ENCODE peak calls at places on chromosomes 1 and 21, in eight cellular contexts. F is cardiac fibroblast, R is AG04450, M is GM12865, A is gastrocnemius medialis, C is ascending aorta, I is right atrium auricular region, E is body of pancreas. Y is an unnamed sample.

GRCh38 chr1:19032413-19032695 is 75.9 kb upstream of the IFFO2 start:
- DNase-seq in F (no peak), R (no peak), M (no peak), A (no peak), C (no peak), I (no peak), E (no peak), Y (no peak)

GRCh38 chr1:60867782-60868181 is 214.6 kb upstream of the NFIA start:
- DNase-seq in F (no peak), R (no peak), M (no peak), A (no peak), C (no peak), I (no peak), E (no peak), Y (no peak)

GRCh38 chr1:223223091-223223995 is 80.3 kb upstream of the TLR5 start:
- DNase-seq in F (no peak), R (no peak), M (no peak), A (no peak), C (no peak), I (no peak), E (no peak), Y (no peak)

GRCh38 chr1:159647616-159648015 is 60.0 kb downstream of the APCS start:
- DNase-seq in F (peak), R (no peak), M (no peak), A (no peak), C (no peak), I (no peak), E (no peak), Y (no peak)

GRCh38 chr1:21574464-21575151 is 65.4 kb downstream of the ALPL start:
- DNase-seq in F (peak), R (no peak), M (no peak), A (peak), C (no peak), I (peak), E (no peak), Y (no peak)

GRCh38 chr1:230120949-230121381 is 53.9 kb downstream of the GALNT2 start:
- DNase-seq in F (peak), R (no peak), M (peak), A (no peak), C (no peak), I (no peak), E (no peak), Y (no peak)

GRCh38 chr1:46302091-46303037 is 1.1 kb downstream of the LRRC41 start:
- DNase-seq in F (peak), R (no peak), M (peak), A (peak), C (no peak), I (no peak), E (peak), Y (no peak)

GRCh38 chr1:187624812-187625542 is 796.2 kb downstream of the PLA2G4A start:
- DNase-seq in F (peak), R (no peak), M (no peak), A (no peak), C (no peak), I (no peak), E (no peak), Y (no peak)

GRCh38 chr1:235073968-235074334 is 54.7 kb downstream of the TOMM20 start:
- DNase-seq in F (no peak), R (no peak), M (peak), A (no peak), C (no peak), I (no peak), E (peak), Y (no peak)

GRCh38 chr21:41605178-41605933 is 97.4 kb upstream of the TMPRSS2 start:
- DNase-seq in F (no peak), R (no peak), M (no peak), A (no peak), C (no peak), I (no peak), E (peak), Y (no peak)

GRCh38 chr1:48858200-48858599 is 81.5 kb upstream of the BEND5 start:
- DNase-seq in F (peak), R (no peak), M (no peak), A (no peak), C (no peak), I (no peak), E (no peak), Y (no peak)

GRCh38 chr1:115052454-115053083 is 22.9 kb downstream of the TSHB start:
- DNase-seq in F (peak), R (no peak), M (peak), A (no peak), C (no peak), I (no peak), E (peak), Y (peak)

GRCh38 chr1:108082741-108083562 is 117.2 kb downstream of the SLC25A24 start:
- DNase-seq in F (no peak), R (no peak), M (no peak), A (no peak), C (no peak), I (no peak), E (no peak), Y (no peak)

GRCh38 chr1:73839922-73840321 is 358.1 kb downstream of the LRRIQ3 start:
- DNase-seq in F (peak), R (no peak), M (peak), A (no peak), C (no peak), I (no peak), E (no peak), Y (no peak)

GRCh38 chr21:33279330-33279820 is 13.2 kb downstream of the IL10RB start:
- DNase-seq in F (no peak), R (no peak), M (no peak), A (no peak), C (no peak), I (no peak), E (no peak), Y (no peak)

GRCh38 chr1:245571872-245572294 is 417.1 kb downstream of the KIF26B start:
- DNase-seq in F (no peak), R (no peak), M (no peak), A (no peak), C (no peak), I (no peak), E (no peak), Y (no peak)

GRCh38 chr21:37193006-37193405 is 74.1 kb downstream of the VPS26C start:
- DNase-seq in F (no peak), R (no peak), M (no peak), A (no peak), C (no peak), I (no peak), E (no peak), Y (no peak)

GRCh38 chr21:28580585-28580984 is 412.1 kb downstream of the LTN1 start:
- DNase-seq in F (no peak), R (no peak), M (no peak), A (no peak), C (no peak), I (no peak), E (no peak), Y (no peak)

GRCh38 chr21:36630485-36631206 is 68.3 kb upstream of the SIM2 start:
- DNase-seq in F (peak), R (no peak), M (peak), A (peak), C (no peak), I (no peak), E (peak), Y (peak)

GRCh38 chr1:218371927-218372672 is 27.0 kb downstream of the TGFB2 start:
- DNase-seq in F (peak), R (no peak), M (no peak), A (no peak), C (no peak), I (no peak), E (no peak), Y (no peak)

GRCh38 chr1:203871114-203871875 is 9.9 kb downstream of the SNRPE start:
- DNase-seq in F (peak), R (peak), M (peak), A (no peak), C (no peak), I (no peak), E (peak), Y (no peak)

GRCh38 chr1:100147875-100148274 is 14.9 kb downstream of the TRMT13 start:
- DNase-seq in F (no peak), R (no peak), M (no peak), A (no peak), C (no peak), I (no peak), E (no peak), Y (no peak)

DNA sequence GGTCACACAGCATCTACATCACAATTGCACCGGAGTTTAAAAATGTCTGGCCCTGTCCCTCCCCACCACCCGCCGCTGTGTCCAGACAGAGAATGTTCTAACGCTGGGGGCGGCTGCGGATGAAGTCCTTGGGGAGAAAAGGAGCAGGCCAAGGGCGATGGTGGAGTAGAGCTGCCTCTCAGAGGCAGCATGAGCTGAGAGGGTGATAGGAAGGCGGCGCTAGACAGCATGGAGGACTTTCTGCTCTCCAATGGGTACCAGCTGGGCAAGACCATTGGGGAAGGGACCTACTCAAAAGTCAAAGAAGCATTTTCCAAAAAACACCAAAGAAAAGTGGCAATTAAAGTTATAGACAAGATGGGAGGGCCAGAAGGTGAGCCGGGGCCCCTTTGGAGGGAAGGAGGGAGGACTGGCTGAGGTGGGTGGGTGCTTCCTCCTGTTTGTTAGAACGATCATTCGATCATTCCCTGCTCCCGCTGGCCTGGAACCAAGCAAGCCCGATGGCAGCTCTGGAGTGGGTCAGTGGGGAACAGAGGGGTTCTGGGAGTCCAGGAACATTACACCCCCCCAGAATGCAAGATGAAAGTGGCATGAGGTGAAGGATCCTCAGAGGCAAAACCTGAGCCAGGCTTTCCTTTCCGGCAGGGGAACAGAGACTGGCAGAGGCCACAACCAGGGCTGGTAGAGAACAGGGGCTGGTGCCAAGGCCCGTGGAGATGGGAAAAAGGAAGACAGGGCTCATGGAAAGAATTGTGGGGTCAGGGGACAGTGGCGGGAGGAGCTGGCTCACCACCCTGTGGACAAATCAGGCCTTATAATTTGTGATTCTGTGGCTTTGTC is at the start of the genes FAM229A and TSSK3:
- DNase-seq in F (no peak), R (no peak), M (no peak), A (no peak), C (no peak), I (no peak), E (no peak), Y (no peak)
- H3K4me3 ChIP-seq in F (peak), R (peak), M (peak), A (peak), C (peak), I (peak), E (no peak), Y (no peak)

DNA sequence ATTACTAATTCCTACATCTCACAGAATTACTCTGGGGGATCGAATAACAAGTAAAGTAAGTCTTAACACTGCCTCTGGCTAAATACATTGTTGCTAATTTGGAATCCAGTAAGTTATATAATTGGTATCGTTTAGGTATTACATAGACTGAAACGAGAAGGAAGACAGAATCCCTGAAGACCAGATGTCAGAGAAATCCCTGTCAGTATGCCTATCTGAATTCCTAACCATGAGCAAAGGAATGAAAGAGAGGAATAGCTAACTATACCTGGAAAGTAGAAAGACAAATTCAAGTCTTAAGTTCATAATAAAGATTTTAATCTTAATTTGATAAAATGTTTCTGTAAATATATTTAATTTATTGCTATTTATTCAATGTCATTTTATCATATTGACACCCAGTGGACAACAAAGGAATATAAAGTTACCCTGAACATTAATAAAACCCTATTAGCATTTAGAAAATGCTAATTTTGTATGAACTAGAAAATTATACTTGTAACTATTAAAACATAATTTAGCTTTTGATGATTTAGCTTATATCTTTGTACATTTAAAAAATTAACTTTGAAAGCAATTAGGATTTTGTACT is 11.4 kb downstream of the DEPDC1 start:
- DNase-seq in F (no peak), R (no peak), M (no peak), A (no peak), C (no peak), I (no peak), E (no peak), Y (no peak)
- TF ChIP-seq CTCF in F (no peak), R (no peak), M (no peak), A (no peak), C (no peak), I (no peak), E (no peak), Y (no peak)

GRCh38 chr1:210292276-210292851 is 36.3 kb upstream of the HHAT start:
- DNase-seq in F (no peak), R (no peak), M (no peak), A (peak), C (no peak), I (peak), E (peak), Y (no peak)
- H3K4me3 ChIP-seq in F (peak), R (peak), M (no peak), A (peak), C (peak), I (peak), E (peak), Y (no peak)

GRCh38 chr1:29195875-29196274 is 14.2 kb upstream of the SRSF4 start:
- DNase-seq in F (no peak), R (no peak), M (no peak), A (no peak), C (no peak), I (no peak), E (peak), Y (no peak)

GRCh38 chr1:29200905-29201594 is 19.4 kb upstream of the SRSF4 start:
- DNase-seq in F (no peak), R (no peak), M (no peak), A (no peak), C (no peak), I (no peak), E (no peak), Y (no peak)

GRCh38 chr1:29196863-29197589 is 15.3 kb upstream of the SRSF4 start:
- DNase-seq in F (peak), R (peak), M (no peak), A (no peak), C (no peak), I (no peak), E (no peak), Y (no peak)

GRCh38 chr1:29197993-29198392 is 16.3 kb upstream of the SRSF4 start:
- DNase-seq in F (no peak), R (no peak), M (no peak), A (no peak), C (no peak), I (no peak), E (no peak), Y (no peak)

DNA sequence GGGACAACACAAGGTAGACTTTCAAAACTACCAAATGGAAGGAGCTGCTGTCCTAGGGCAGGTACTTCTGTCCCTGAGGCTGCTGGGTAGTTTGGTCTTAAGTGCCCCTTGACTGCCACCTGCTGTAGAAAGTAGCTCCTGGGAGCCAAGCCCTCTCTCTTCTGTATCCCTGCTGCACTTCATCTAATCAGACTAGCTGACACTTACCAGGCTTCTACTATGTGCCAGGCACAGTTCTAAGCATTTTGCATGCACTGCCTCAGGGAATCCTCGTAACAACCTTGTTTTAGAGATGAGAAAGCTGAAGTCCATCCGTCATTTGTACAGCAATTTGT is 15.9 kb upstream of the SRSF4 start:
- DNase-seq in F (peak), R (no peak), M (peak), A (no peak), C (no peak), I (no peak), E (no peak), Y (no peak)
- TF ChIP-seq CTCF in F (peak), R (peak), M (peak), A (no peak), C (no peak), I (no peak), E (no peak), Y (peak)

GRCh38 chr21:46287541-46287940 is 1.4 kb downstream of the YBEY start:
- DNase-seq in F (no peak), R (no peak), M (no peak), A (no peak), C (no peak), I (no peak), E (no peak), Y (no peak)
- H3K4me3 ChIP-seq in F (no peak), R (peak), M (peak), A (no peak), C (peak), I (no peak), E (no peak), Y (peak)

GRCh38 chr1:225412803-225413338 is 15.0 kb downstream of the LBR start:
- DNase-seq in F (no peak), R (no peak), M (no peak), A (no peak), C (no peak), I (no peak), E (peak), Y (no peak)

GRCh38 chr1:225415967-225416745 is 11.7 kb downstream of the LBR start:
- DNase-seq in F (no peak), R (no peak), M (no peak), A (no peak), C (no peak), I (no peak), E (no peak), Y (no peak)

GRCh38 chr1:225418059-225418458 is 9.8 kb downstream of the LBR start:
- DNase-seq in F (no peak), R (no peak), M (no peak), A (no peak), C (no peak), I (no peak), E (no peak), Y (no peak)

GRCh38 chr1:225413708-225414375 is 14.0 kb downstream of the LBR start:
- DNase-seq in F (no peak), R (no peak), M (no peak), A (no peak), C (no peak), I (no peak), E (no peak), Y (no peak)

DNA sequence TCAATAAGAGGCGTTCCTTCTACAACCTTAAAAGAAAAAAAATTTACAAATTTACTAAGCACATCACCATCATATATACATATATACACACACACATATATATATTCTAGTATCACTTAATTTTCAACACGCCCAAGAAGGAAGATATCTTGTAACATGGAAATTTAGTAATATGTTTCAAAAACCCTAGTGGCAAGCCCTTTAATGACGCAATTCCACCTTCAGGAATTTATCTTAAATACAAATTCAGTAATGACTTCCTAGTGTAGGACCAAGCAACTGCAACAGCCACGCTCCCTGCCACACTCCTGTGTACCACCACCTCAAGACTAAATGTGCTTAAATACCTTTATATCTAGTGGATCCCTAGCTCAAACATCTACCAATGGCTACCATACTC is 12.5 kb downstream of the LBR start:
- DNase-seq in F (no peak), R (no peak), M (no peak), A (no peak), C (no peak), I (no peak), E (no peak), Y (no peak)
- TF ChIP-seq CTCF in F (no peak), R (no peak), M (no peak), A (no peak), C (no peak), I (no peak), E (no peak), Y (no peak)

GRCh38 chr1:113593550-113594288 is 165.6 kb downstream of the PHTF1 start:
- DNase-seq in F (no peak), R (no peak), M (no peak), A (no peak), C (no peak), I (no peak), E (no peak), Y (no peak)
- H3K4me3 ChIP-seq in F (no peak), R (no peak), M (no peak), A (no peak), C (no peak), I (no peak), E (no peak), Y (no peak)

DNA sequence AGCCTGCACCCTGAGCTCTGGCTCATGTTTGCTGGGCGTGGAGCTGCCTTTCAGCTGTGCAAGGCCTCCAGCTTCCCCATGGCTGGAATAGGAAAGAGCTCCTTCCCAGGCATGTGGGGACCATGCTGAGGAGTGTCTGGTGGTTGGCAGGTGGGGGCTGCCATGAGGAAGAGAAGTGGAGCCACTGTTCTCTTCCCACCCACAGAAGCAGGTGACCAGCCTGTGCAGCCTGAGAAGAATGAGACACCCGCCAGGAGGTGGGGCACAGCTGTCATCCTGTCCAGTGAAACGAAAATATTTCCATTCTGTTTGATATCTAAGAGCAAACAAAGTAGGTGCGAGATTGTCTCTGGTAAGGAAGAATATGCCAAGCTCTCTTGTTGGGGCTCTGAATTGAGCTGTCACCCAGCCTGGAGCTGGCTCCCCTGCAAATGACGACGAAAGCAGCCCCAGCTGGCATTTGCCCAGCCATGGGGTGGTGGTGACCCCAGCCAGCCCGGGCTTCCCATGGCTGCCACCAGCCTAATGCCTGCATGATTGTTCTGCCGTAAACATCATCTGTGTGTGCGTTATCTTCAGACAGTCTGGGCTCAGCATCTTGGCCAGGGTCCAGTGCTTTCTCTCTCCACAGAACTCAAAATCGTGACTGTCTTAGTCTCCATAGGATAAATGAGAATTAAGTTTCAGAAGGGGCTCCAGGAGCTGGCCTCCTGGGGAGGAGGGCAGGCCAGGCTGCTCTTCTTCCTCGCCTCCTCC is 429.8 kb upstream of the VAMP3 start:
- DNase-seq in F (peak), R (no peak), M (no peak), A (no peak), C (no peak), I (no peak), E (no peak), Y (no peak)
- TF ChIP-seq CTCF in F (no peak), R (no peak), M (no peak), A (no peak), C (no peak), I (no peak), E (no peak), Y (no peak)

GRCh38 chr21:15850645-15851044 is 120.9 kb downstream of the USP25 start:
- DNase-seq in F (peak), R (no peak), M (no peak), A (no peak), C (no peak), I (no peak), E (no peak), Y (no peak)
- H3K4me3 ChIP-seq in F (no peak), R (no peak), M (no peak), A (no peak), C (no peak), I (no peak), E (no peak), Y (no peak)

Y was measured in GM12864.